ENCODE peak calls at places on chromosomes 4 and X, in seven cellular contexts. I, O, Q, P, W, A and M are unnamed samples.

GRCh38 chr4:77600521-77601451 is 4.8 kb upstream of the CXCL13 start:
- DNase-seq in A (no peak), W (peak), Q (no peak), O (peak), I (no peak), P (no peak), M (no peak)

GRCh38 chr4:23384741-23385140 is 505.1 kb downstream of the PPARGC1A start:
- DNase-seq in O (no peak), I (no peak), W (no peak), P (no peak), Q (no peak), A (no peak), M (no peak)

GRCh38 chrX:102832661-102833060 is 104.4 kb upstream of the RAB40AL start:
- DNase-seq in W (no peak), A (no peak), Q (no peak), I (no peak), O (peak), P (no peak), M (no peak)

GRCh38 chrX:44003975-44004374 is 30.8 kb upstream of the NDP start:
- DNase-seq in Q (no peak), I (no peak), O (no peak), P (no peak), A (no peak), W (no peak), M (no peak)

GRCh38 chr4:48756689-48757220 is 23.3 kb downstream of the FRYL start:
- DNase-seq in W (no peak), O (peak), A (no peak), Q (no peak), P (no peak), I (no peak), M (no peak)

GRCh38 chr4:87299898-87300297 is 22.8 kb downstream of the HSD17B13 start:
- DNase-seq in O (no peak), P (no peak), W (no peak), Q (no peak), A (no peak), I (no peak), M (no peak)

GRCh38 chrX:97126020-97126419 is 242.3 kb downstream of the RPA4 start:
- DNase-seq in W (no peak), A (no peak), I (no peak), P (no peak), Q (no peak), O (peak), M (no peak)

GRCh38 chrX:1511829-1512228 is 25.2 kb downstream of the P2RY8 start:
- DNase-seq in I (no peak), P (no peak), W (no peak), O (no peak), A (no peak), Q (no peak), M (no peak)

GRCh38 chr4:152468408-152468807 is 67.5 kb downstream of the FBXW7 start:
- DNase-seq in P (no peak), A (no peak), O (no peak), Q (no peak), W (no peak), I (no peak), M (no peak)

GRCh38 chr4:64584981-64585557 is 175.8 kb upstream of the TECRL start:
- DNase-seq in W (peak), Q (no peak), O (peak), I (no peak), P (no peak), A (no peak), M (no peak)

GRCh38 chr4:150131581-150132228 is 53.5 kb downstream of the DCLK2 start:
- DNase-seq in P (no peak), O (peak), W (no peak), Q (no peak), I (no peak), A (no peak), M (no peak)

GRCh38 chr4:105707783-105708182 is 706 bp downstream of the INTS12 start:
- DNase-seq in O (no peak), I (no peak), Q (no peak), P (no peak), W (no peak), A (no peak), M (no peak)

GRCh38 chr4:75821966-75822365 is 80.3 kb downstream of the PPEF2 start:
- DNase-seq in A (no peak), O (peak), P (no peak), I (no peak), W (no peak), Q (peak), M (no peak)

GRCh38 chr4:32519060-32519459 is 1798.9 kb downstream of the PCDH7 start:
- DNase-seq in P (no peak), W (no peak), A (no peak), I (no peak), Q (no peak), O (no peak), M (no peak)

GRCh38 chr4:82864336-82865001 is 26.5 kb downstream of the SEC31A start:
- DNase-seq in O (no peak), I (no peak), P (no peak), Q (no peak), A (no peak), W (peak), M (no peak)

GRCh38 chr4:99378876-99379275 is 26.3 kb upstream of the ADH1C start:
- DNase-seq in A (no peak), Q (no peak), W (no peak), I (no peak), P (no peak), O (no peak), M (no peak)

GRCh38 chr4:143399113-143399949 is 62.7 kb downstream of the GAB1 start:
- DNase-seq in A (no peak), W (peak), P (no peak), O (no peak), I (no peak), Q (no peak), M (no peak)

GRCh38 chrX:96027363-96027894 is 657.2 kb upstream of the DIAPH2 start:
- DNase-seq in I (no peak), Q (no peak), O (no peak), P (no peak), W (no peak), A (no peak), M (no peak)